ENCODE peak calls at places on chromosomes 4 and X, in five cellular contexts. F, K, Y, N and B are unnamed samples.

GRCh38 chrX:149198980-149199732 is 305.9 kb downstream of the IDS start:
- DNase-seq in F (no peak), K (no peak), Y (no peak), N (no peak), B (no peak)

GRCh38 chr4:1012031-1012739 is 759 bp downstream of the FGFRL1 start:
- DNase-seq in F (no peak), K (peak), Y (no peak), N (no peak), B (no peak)

GRCh38 chr4:8241211-8241779 is 28.3 kb upstream of the HTRA3 start:
- DNase-seq in F (no peak), K (no peak), Y (no peak), N (no peak), B (no peak)

GRCh38 chr4:81965911-81966310 is 407.9 kb downstream of the HNRNPD start:
- DNase-seq in F (no peak), K (no peak), Y (no peak), N (no peak), B (no peak)

GRCh38 chrX:122418758-122419157 is 765.3 kb upstream of the GRIA3 start:
- DNase-seq in F (no peak), K (no peak), Y (no peak), N (no peak), B (no peak)

GRCh38 chr4:156298230-156298629 is 344.6 kb upstream of the CTSO start:
- DNase-seq in F (peak), K (peak), Y (no peak), N (no peak), B (peak)

GRCh38 chrX:49029876-49030275 is 13.3 kb downstream of the TFE3 start:
- DNase-seq in F (no peak), K (no peak), Y (no peak), N (peak), B (no peak)

GRCh38 chr4:2649604-2650114 is 106.5 kb downstream of the TNIP2 start:
- DNase-seq in F (no peak), K (no peak), Y (no peak), N (no peak), B (no peak)

GRCh38 chr4:3747582-3747906 is 18.6 kb upstream of the ADRA2C start:
- DNase-seq in F (no peak), K (no peak), Y (no peak), N (peak), B (no peak)

GRCh38 chr4:56671860-56672259 is 9.2 kb downstream of the HOPX start:
- DNase-seq in F (no peak), K (no peak), Y (no peak), N (no peak), B (no peak)

GRCh38 chr4:175451238-175451965 is 360.7 kb downstream of the GPM6A start:
- DNase-seq in F (no peak), K (no peak), Y (no peak), N (no peak), B (no peak)

GRCh38 chr4:173301518-173302201 is 32.5 kb downstream of the HMGB2 start:
- DNase-seq in F (no peak), K (peak), Y (peak), N (no peak), B (no peak)

GRCh38 chr4:177964061-177964460 is 521.8 kb upstream of the AGA start:
- DNase-seq in F (peak), K (no peak), Y (no peak), N (no peak), B (peak)

GRCh38 chr4:184648220-184649025 is 824 bp downstream of the CASP3 start:
- DNase-seq in F (peak), K (peak), Y (peak), N (peak), B (no peak)

GRCh38 chr4:175453456-175453855 is 358.6 kb downstream of the GPM6A start:
- DNase-seq in F (no peak), K (no peak), Y (no peak), N (no peak), B (no peak)

GRCh38 chrX:109862386-109862910 is 129.4 kb upstream of the ACSL4 start:
- DNase-seq in F (no peak), K (no peak), Y (no peak), N (no peak), B (no peak)

GRCh38 chrX:118847676-118848075 is 24.1 kb downstream of the ZCCHC12 start:
- DNase-seq in F (peak), K (peak), Y (peak), N (no peak), B (peak)

GRCh38 chrX:66638591-66639500 is at the start of gene EDA2R:
- DNase-seq in F (peak), K (no peak), Y (peak), N (peak), B (peak)

GRCh38 chrX:111875881-111876280 is at the start of gene TRPC5OS:
- DNase-seq in F (no peak), K (no peak), Y (no peak), N (no peak), B (no peak)

GRCh38 chrX:76802698-76803097 is 375.2 kb downstream of the MAGEE1 start:
- DNase-seq in F (no peak), K (no peak), Y (no peak), N (no peak), B (no peak)

GRCh38 chrX:155065035-155065734 is 5.8 kb downstream of the CMC4 start:
- DNase-seq in F (peak), K (no peak), Y (no peak), N (no peak), B (no peak)